ENCODE peak calls at places on chromosomes 6 and 20, in five cellular contexts. One of them, this sample, is unnamed.

GRCh38 chr6:105611606-105612005 is 208.7 kb upstream of the PREP start:
- DNase-seq in H54: no peak
- DNase-seq in Calu3: no peak
- DNase-seq in Right ventricle myocardium superior: no peak
- DNase-seq in ELF-1: no peak
- DNase-seq in this sample: no peak

GRCh38 chr6:37636801-37637561 is 60.7 kb downstream of the MDGA1 start:
- DNase-seq in H54: no peak
- DNase-seq in Right ventricle myocardium superior: no peak
- DNase-seq in ELF-1: no peak
- DNase-seq in Calu3: no peak
- DNase-seq in this sample: no peak

GRCh38 chr6:144951730-144952437 is 666.7 kb downstream of the UTRN start:
- DNase-seq in H54: no peak
- DNase-seq in Right ventricle myocardium superior: no peak
- DNase-seq in ELF-1: no peak
- DNase-seq in Calu3: no peak
- DNase-seq in this sample: no peak

GRCh38 chr6:148427333-148427732 is 84.7 kb downstream of the SASH1 start:
- DNase-seq in H54: no peak
- DNase-seq in Calu3: no peak
- DNase-seq in ELF-1: no peak
- DNase-seq in Right ventricle myocardium superior: no peak
- DNase-seq in this sample: no peak

GRCh38 chr6:133892444-133893323 is 3.8 kb downstream of the TCF21 start:
- DNase-seq in Right ventricle myocardium superior: no peak
- DNase-seq in Calu3: no peak
- DNase-seq in ELF-1: peak
- DNase-seq in H54: no peak
- DNase-seq in this sample: no peak

GRCh38 chr6:27565839-27566779 is 93.2 kb upstream of the ZNF184 start:
- DNase-seq in H54: no peak
- DNase-seq in ELF-1: peak
- DNase-seq in Right ventricle myocardium superior: no peak
- DNase-seq in Calu3: no peak
- DNase-seq in this sample: no peak

GRCh38 chr20:46576774-46577395 is 26.4 kb upstream of the OCSTAMP start:
- DNase-seq in H54: no peak
- DNase-seq in Right ventricle myocardium superior: no peak
- DNase-seq in Calu3: no peak
- DNase-seq in ELF-1: no peak
- DNase-seq in this sample: no peak

GRCh38 chr6:131678401-131678800 is 22.8 kb downstream of the OR2A4 start:
- DNase-seq in ELF-1: no peak
- DNase-seq in Calu3: no peak
- DNase-seq in H54: no peak
- DNase-seq in Right ventricle myocardium superior: no peak
- DNase-seq in this sample: no peak

GRCh38 chr20:22560817-22561216 is 23.6 kb downstream of the FOXA2 start:
- DNase-seq in Calu3: no peak
- DNase-seq in Right ventricle myocardium superior: no peak
- DNase-seq in H54: no peak
- DNase-seq in ELF-1: peak
- DNase-seq in this sample: no peak

GRCh38 chr20:32575805-32576204 is 9.3 kb downstream of the NOL4L start:
- DNase-seq in Calu3: no peak
- DNase-seq in ELF-1: no peak
- DNase-seq in Right ventricle myocardium superior: no peak
- DNase-seq in H54: no peak
- DNase-seq in this sample: no peak

GRCh38 chr20:50519036-50519780 is 9.0 kb downstream of the PTPN1 start:
- DNase-seq in Right ventricle myocardium superior: no peak
- DNase-seq in ELF-1: no peak
- DNase-seq in Calu3: no peak
- DNase-seq in H54: no peak
- DNase-seq in this sample: no peak

GRCh38 chr6:44976677-44977405 is 351.3 kb upstream of the RUNX2 start:
- DNase-seq in Calu3: no peak
- DNase-seq in H54: no peak
- DNase-seq in Right ventricle myocardium superior: no peak
- DNase-seq in ELF-1: no peak
- DNase-seq in this sample: no peak

GRCh38 chr6:52664185-52664990 is 6.5 kb upstream of the TMEM14A start:
- DNase-seq in ELF-1: peak
- DNase-seq in Calu3: peak
- DNase-seq in Right ventricle myocardium superior: peak
- DNase-seq in H54: peak
- DNase-seq in this sample: peak

GRCh38 chr6:32340242-32340641 is 31.5 kb downstream of the TSBP1 start:
- DNase-seq in ELF-1: no peak
- DNase-seq in Calu3: no peak
- DNase-seq in Right ventricle myocardium superior: no peak
- DNase-seq in H54: no peak
- DNase-seq in this sample: no peak

GRCh38 chr6:117550618-117551242 is 51.6 kb downstream of the GOPC start:
- DNase-seq in H54: no peak
- DNase-seq in Calu3: no peak
- DNase-seq in Right ventricle myocardium superior: no peak
- DNase-seq in ELF-1: no peak
- DNase-seq in this sample: no peak

GRCh38 chr6:135537782-135538301 is 40.3 kb upstream of the AHI1 start:
- DNase-seq in Calu3: peak
- DNase-seq in ELF-1: peak
- DNase-seq in H54: no peak
- DNase-seq in Right ventricle myocardium superior: no peak
- DNase-seq in this sample: no peak

GRCh38 chr20:53805895-53806384 is 212.3 kb upstream of the ZNF217 start:
- DNase-seq in ELF-1: no peak
- DNase-seq in Right ventricle myocardium superior: no peak
- DNase-seq in H54: peak
- DNase-seq in Calu3: peak
- DNase-seq in this sample: no peak

GRCh38 chr20:20366896-20367680 is 816 bp upstream of the INSM1 start:
- DNase-seq in Calu3: no peak
- DNase-seq in ELF-1: peak
- DNase-seq in H54: no peak
- DNase-seq in Right ventricle myocardium superior: no peak
- DNase-seq in this sample: peak

GRCh38 chr6:37648465-37649330 is 49.0 kb downstream of the MDGA1 start:
- DNase-seq in H54: no peak
- DNase-seq in Calu3: no peak
- DNase-seq in Right ventricle myocardium superior: no peak
- DNase-seq in ELF-1: peak
- DNase-seq in this sample: no peak

GRCh38 chr6:56714982-56715456 is 72.3 kb upstream of the DST start:
- DNase-seq in Calu3: peak
- DNase-seq in ELF-1: no peak
- DNase-seq in Right ventricle myocardium superior: no peak
- DNase-seq in H54: peak
- DNase-seq in this sample: no peak

GRCh38 chr20:32237419-32237818 is 29.7 kb downstream of the POFUT1 start:
- DNase-seq in ELF-1: no peak
- DNase-seq in Calu3: no peak
- DNase-seq in H54: no peak
- DNase-seq in Right ventricle myocardium superior: no peak
- DNase-seq in this sample: no peak

GRCh38 chr20:43667341-43668132 is 623 bp downstream of the MYBL2 start:
- DNase-seq in Right ventricle myocardium superior: no peak
- DNase-seq in ELF-1: peak
- DNase-seq in H54: no peak
- DNase-seq in Calu3: peak
- DNase-seq in this sample: peak

GRCh38 chr20:45771182-45771759 is 20.4 kb downstream of the WFDC3 start:
- DNase-seq in Right ventricle myocardium superior: peak
- DNase-seq in Calu3: peak
- DNase-seq in H54: peak
- DNase-seq in ELF-1: peak
- DNase-seq in this sample: peak

GRCh38 chr6:161003336-161003735 is 11.8 kb downstream of the MAP3K4 start:
- DNase-seq in Calu3: no peak
- DNase-seq in ELF-1: no peak
- DNase-seq in H54: no peak
- DNase-seq in Right ventricle myocardium superior: no peak
- DNase-seq in this sample: no peak

GRCh38 chr6:11418290-11418905 is 119.2 kb upstream of the TMEM170B start:
- DNase-seq in Right ventricle myocardium superior: no peak
- DNase-seq in H54: no peak
- DNase-seq in ELF-1: no peak
- DNase-seq in Calu3: no peak
- DNase-seq in this sample: no peak

GRCh38 chr20:53751394-53752368 is 158.0 kb upstream of the ZNF217 start:
- DNase-seq in ELF-1: no peak
- DNase-seq in H54: no peak
- DNase-seq in Right ventricle myocardium superior: no peak
- DNase-seq in Calu3: peak
- DNase-seq in this sample: no peak

GRCh38 chr6:91273729-91274128 is 686.9 kb upstream of the MAP3K7 start:
- DNase-seq in H54: no peak
- DNase-seq in ELF-1: no peak
- DNase-seq in Right ventricle myocardium superior: peak
- DNase-seq in Calu3: no peak
- DNase-seq in this sample: no peak

GRCh38 chr6:111057074-111057752 is 30.1 kb upstream of the SLC16A10 start:
- DNase-seq in Calu3: peak
- DNase-seq in H54: peak
- DNase-seq in ELF-1: peak
- DNase-seq in Right ventricle myocardium superior: no peak
- DNase-seq in this sample: peak

GRCh38 chr6:150899231-150899630 is 33.7 kb downstream of the MTHFD1L start:
- DNase-seq in Calu3: no peak
- DNase-seq in ELF-1: no peak
- DNase-seq in Right ventricle myocardium superior: no peak
- DNase-seq in H54: no peak
- DNase-seq in this sample: no peak

GRCh38 chr6:8392569-8392968 is 42.8 kb downstream of the SLC35B3 start:
- DNase-seq in ELF-1: no peak
- DNase-seq in H54: no peak
- DNase-seq in Calu3: no peak
- DNase-seq in Right ventricle myocardium superior: no peak
- DNase-seq in this sample: no peak

GRCh38 chr6:16514249-16514648 is 247.0 kb downstream of the ATXN1 start:
- DNase-seq in Right ventricle myocardium superior: no peak
- DNase-seq in H54: peak
- DNase-seq in Calu3: peak
- DNase-seq in ELF-1: peak
- DNase-seq in this sample: no peak

GRCh38 chr6:38796850-38797249 is 81.7 kb downstream of the DNAH8 start:
- DNase-seq in Calu3: peak
- DNase-seq in H54: no peak
- DNase-seq in Right ventricle myocardium superior: no peak
- DNase-seq in ELF-1: no peak
- DNase-seq in this sample: no peak

GRCh38 chr6:53300656-53301551 is 47.8 kb downstream of the ELOVL5 start:
- DNase-seq in ELF-1: no peak
- DNase-seq in H54: peak
- DNase-seq in Calu3: no peak
- DNase-seq in Right ventricle myocardium superior: peak
- DNase-seq in this sample: no peak

GRCh38 chr6:126182650-126183311 is 157.1 kb upstream of the CENPW start:
- DNase-seq in ELF-1: no peak
- DNase-seq in Calu3: peak
- DNase-seq in H54: no peak
- DNase-seq in Right ventricle myocardium superior: no peak
- DNase-seq in this sample: no peak

GRCh38 chr6:80767808-80768207 is 661.3 kb downstream of the BCKDHB start:
- DNase-seq in Calu3: peak
- DNase-seq in Right ventricle myocardium superior: peak
- DNase-seq in ELF-1: peak
- DNase-seq in H54: peak
- DNase-seq in this sample: no peak

GRCh38 chr6:170210026-170210390 is 80.9 kb downstream of the DLL1 start:
- DNase-seq in H54: no peak
- DNase-seq in ELF-1: peak
- DNase-seq in Right ventricle myocardium superior: no peak
- DNase-seq in Calu3: no peak
- DNase-seq in this sample: no peak

GRCh38 chr6:120869397-120869796 is 464.9 kb downstream of the TBC1D32 start:
- DNase-seq in Right ventricle myocardium superior: no peak
- DNase-seq in ELF-1: no peak
- DNase-seq in Calu3: no peak
- DNase-seq in H54: no peak
- DNase-seq in this sample: no peak